ENCODE peak calls at places on chromosomes 3 and 15, in four cellular contexts. Q, G, W and U are unnamed samples.

GRCh38 chr3:82353281-82354171 is 592.1 kb upstream of the GBE1 start:
- DNase-seq in G (no peak), Q (peak), W (no peak), U (no peak)

GRCh38 chr3:58532794-58533220 is 4.2 kb downstream of the ACOX2 start:
- DNase-seq in G (peak), W (peak), Q (peak), U (peak)

GRCh38 chr3:183485093-183485492 is 56.7 kb upstream of the MCF2L2 start:
- DNase-seq in W (no peak), Q (no peak), G (no peak), U (peak)

GRCh38 chr3:135136361-135137100 is 341.5 kb downstream of the EPHB1 start:
- DNase-seq in Q (no peak), W (no peak), G (no peak), U (no peak)

GRCh38 chr15:39238443-39238842 is 342.4 kb upstream of the THBS1 start:
- DNase-seq in W (no peak), Q (no peak), G (no peak), U (no peak)

GRCh38 chr3:138479355-138479964 is 45.0 kb downstream of the ESYT3 start:
- DNase-seq in W (no peak), G (peak), Q (peak), U (peak)

GRCh38 chr3:134057006-134057832 is 27.5 kb upstream of the SLCO2A1 start:
- DNase-seq in Q (no peak), G (no peak), W (no peak), U (no peak)

GRCh38 chr3:67415504-67415903 is 238.9 kb downstream of the SUCLG2 start:
- DNase-seq in W (no peak), Q (no peak), G (no peak), U (no peak)

GRCh38 chr15:86001200-86001599 is 78.5 kb upstream of the AGBL1 start:
- DNase-seq in Q (no peak), G (no peak), W (no peak), U (no peak)

GRCh38 chr3:179196098-179196497 is 47.9 kb downstream of the PIK3CA start:
- DNase-seq in Q (peak), G (no peak), W (peak), U (no peak)

GRCh38 chr3:151307131-151307530 is 9.5 kb downstream of the GPR87 start:
- DNase-seq in W (no peak), Q (no peak), G (no peak), U (no peak)

GRCh38 chr3:38645076-38645475 is 4.4 kb downstream of the SCN5A start:
- DNase-seq in Q (no peak), G (peak), W (no peak), U (no peak)

GRCh38 chr3:1717524-1717923 is 381.1 kb upstream of the CNTN4 start:
- DNase-seq in Q (no peak), G (no peak), W (no peak), U (no peak)

GRCh38 chr15:39770748-39771689 is 11.6 kb downstream of the FSIP1 start:
- DNase-seq in G (no peak), W (no peak), Q (no peak), U (no peak)

GRCh38 chr3:37993811-37994638 is 3.4 kb downstream of the VILL start:
- DNase-seq in G (peak), W (peak), Q (no peak), U (peak)

GRCh38 chr3:186896875-186897274 is 33.5 kb upstream of the ST6GAL1 start:
- DNase-seq in G (no peak), W (no peak), Q (no peak), U (no peak)

GRCh38 chr3:150599611-150600297 is 3.4 kb upstream of the SELENOT start:
- DNase-seq in W (no peak), G (no peak), Q (no peak), U (no peak)

GRCh38 chr3:158702815-158703481 is 29.3 kb downstream of the RARRES1 start:
- DNase-seq in G (no peak), Q (no peak), W (no peak), U (no peak)

GRCh38 chr3:30638685-30639412 is 32.4 kb downstream of the TGFBR2 start:
- DNase-seq in Q (no peak), G (no peak), W (no peak), U (no peak)

GRCh38 chr3:90055721-90056120 is 948.3 kb downstream of the EPHA3 start:
- DNase-seq in Q (no peak), G (no peak), W (no peak), U (no peak)

GRCh38 chr3:14203521-14204079 is 25.0 kb downstream of the LSM3 start:
- DNase-seq in W (peak), Q (peak), G (peak), U (peak)

GRCh38 chr15:39361497-39361896 is 219.4 kb upstream of the THBS1 start:
- DNase-seq in W (no peak), Q (no peak), G (no peak), U (no peak)

GRCh38 chr3:72171461-72171860 is 386.5 kb upstream of the PROK2 start:
- DNase-seq in Q (no peak), G (no peak), W (no peak), U (no peak)

GRCh38 chr3:104437891-104438290 is 928.8 kb upstream of the ALCAM start:
- DNase-seq in Q (peak), G (no peak), W (no peak), U (no peak)

GRCh38 chr15:74782596-74783071 is 754 bp downstream of the CSK start:
- DNase-seq in G (no peak), Q (no peak), W (no peak), U (no peak)

GRCh38 chr15:99143655-99144610 is 39.1 kb downstream of the SYNM start:
- DNase-seq in W (no peak), G (no peak), Q (peak), U (no peak)

GRCh38 chr15:49901867-49902775 is 216.9 kb downstream of the ATP8B4 start:
- DNase-seq in Q (no peak), W (no peak), G (no peak), U (no peak)

GRCh38 chr3:56157693-56158092 is 310.6 kb downstream of the ERC2 start:
- DNase-seq in Q (no peak), W (no peak), G (no peak), U (no peak)

GRCh38 chr3:27022096-27022761 is 347.0 kb downstream of the NEK10 start:
- DNase-seq in Q (no peak), W (no peak), G (peak), U (no peak)

GRCh38 chr15:39819449-39820016 is 36.9 kb upstream of the FSIP1 start:
- DNase-seq in G (no peak), Q (no peak), W (no peak), U (no peak)

GRCh38 chr3:98512576-98512975 is 10.1 kb downstream of the CLDND1 start:
- DNase-seq in G (no peak), Q (no peak), W (no peak), U (no peak)